ENCODE peak calls at places on chromosomes 3 and 15, in ten cellular contexts. H is right cardiac atrium; Q is psoas muscle; Z is heart right ventricle; T is mesenchymal stem cell; S is upper lobe of right lung; A is Panc1; D is keratinocyte; W is CD8-positive, alpha-beta T cell; N is CD8-positive, alpha-beta memory T cell. C is an unnamed sample.
A peak's percentile ranks its signal among the peaks of the same experiment; 100 is the strongest.

GRCh38 chr15:49135893-49136292 is 19.5 kb downstream of the COPS2 start:
- DNase-seq in H (no peak), Q (no peak), Z (no peak), T (peak; percentile 44), S (no peak), A (no peak), D (no peak), W (no peak), N (no peak), C (no peak)

GRCh38 chr15:57281357-57281756 is 94.9 kb upstream of the CGNL1 start:
- DNase-seq in H (no peak), Q (no peak), Z (no peak), T (no peak), S (no peak), A (no peak), D (no peak), W (no peak), N (no peak), C (no peak)

GRCh38 chr3:32157600-32158264 is 51.3 kb downstream of the GPD1L start:
- DNase-seq in H (no peak), Q (no peak), Z (no peak), T (no peak), S (no peak), A (no peak), D (no peak), W (no peak), N (no peak), C (no peak)

GRCh38 chr15:45361883-45362282 is 16.5 kb downstream of the GATM start:
- DNase-seq in H (no peak), Q (no peak), Z (no peak), T (no peak), S (no peak), A (no peak), D (no peak), W (no peak), N (no peak), C (no peak)

GRCh38 chr3:156390846-156391245 is 164.1 kb downstream of the SSR3 start:
- DNase-seq in H (no peak), Q (no peak), Z (no peak), T (no peak), S (no peak), A (no peak), D (no peak), W (no peak), N (no peak), C (no peak)

GRCh38 chr3:113255100-113255853 is 43.9 kb downstream of the BOC start:
- DNase-seq in H (no peak), Q (no peak), Z (no peak), T (no peak), S (no peak), A (no peak), D (no peak), W (no peak), N (no peak), C (no peak)

GRCh38 chr3:50388021-50388719 is 28.8 kb upstream of the TMEM115 start:
- DNase-seq in H (no peak), Q (no peak), Z (no peak), T (peak; percentile 10), S (no peak), A (no peak), D (no peak), W (no peak), N (no peak), C (no peak)

GRCh38 chr15:37773111-37773860 is 161.2 kb upstream of the TMCO5A start:
- DNase-seq in H (no peak), Q (no peak), Z (no peak), T (peak; percentile 65), S (no peak), A (no peak), D (no peak), W (no peak), N (no peak), C (no peak)

GRCh38 chr15:101810451-101810850 is 1.6 kb upstream of the OR4F15 start:
- DNase-seq in H (no peak), Q (no peak), Z (no peak), T (no peak), S (no peak), A (no peak), D (no peak), W (no peak), N (no peak), C (no peak)

GRCh38 chr3:464255-464654 is 267.7 kb downstream of the CHL1 start:
- DNase-seq in H (no peak), Q (no peak), Z (no peak), T (no peak), S (no peak), A (no peak), D (no peak), W (no peak), N (no peak), C (no peak)

GRCh38 chr3:17235311-17235710 is 350.6 kb downstream of the PLCL2 start:
- DNase-seq in H (no peak), Q (no peak), Z (no peak), T (no peak), S (no peak), A (no peak), D (no peak), W (no peak), N (no peak), C (no peak)

GRCh38 chr3:17239417-17239816 is 354.7 kb downstream of the PLCL2 start:
- DNase-seq in H (no peak), Q (no peak), Z (no peak), T (no peak), S (no peak), A (no peak), D (no peak), W (no peak), N (no peak), C (no peak)

GRCh38 chr3:17233398-17233800 is 348.6 kb downstream of the PLCL2 start:
- DNase-seq in H (no peak), Q (no peak), Z (peak; percentile 11), T (peak; percentile 61), S (no peak), A (peak; percentile 24), D (peak; percentile 40), W (peak; percentile 26), N (peak; percentile 55), C (no peak)

GRCh38 chr3:17234382-17234781 is 349.6 kb downstream of the PLCL2 start:
- DNase-seq in H (no peak), Q (no peak), Z (no peak), T (no peak), S (no peak), A (no peak), D (no peak), W (no peak), N (no peak), C (no peak)

GRCh38 chr3:17238029-17238428 is 353.3 kb downstream of the PLCL2 start:
- DNase-seq in H (no peak), Q (no peak), Z (no peak), T (no peak), S (no peak), A (no peak), D (no peak), W (no peak), N (no peak), C (no peak)
- H3K4me1 ChIP-seq in H (no peaks in the 10 kb centered on the region), Q (peaks cover 19% of the 10 kb centered on the region), Z (peaks cover 17% of the 10 kb centered on the region), T (no peaks in the 10 kb centered on the region), S (no peaks in the 10 kb centered on the region), A (no peaks in the 10 kb centered on the region), D (peaks cover 2% of the 10 kb centered on the region), W (peaks cover 20% of the 10 kb centered on the region), N (peaks cover 9% of the 10 kb centered on the region), C (no peaks in the 10 kb centered on the region)

DNA sequence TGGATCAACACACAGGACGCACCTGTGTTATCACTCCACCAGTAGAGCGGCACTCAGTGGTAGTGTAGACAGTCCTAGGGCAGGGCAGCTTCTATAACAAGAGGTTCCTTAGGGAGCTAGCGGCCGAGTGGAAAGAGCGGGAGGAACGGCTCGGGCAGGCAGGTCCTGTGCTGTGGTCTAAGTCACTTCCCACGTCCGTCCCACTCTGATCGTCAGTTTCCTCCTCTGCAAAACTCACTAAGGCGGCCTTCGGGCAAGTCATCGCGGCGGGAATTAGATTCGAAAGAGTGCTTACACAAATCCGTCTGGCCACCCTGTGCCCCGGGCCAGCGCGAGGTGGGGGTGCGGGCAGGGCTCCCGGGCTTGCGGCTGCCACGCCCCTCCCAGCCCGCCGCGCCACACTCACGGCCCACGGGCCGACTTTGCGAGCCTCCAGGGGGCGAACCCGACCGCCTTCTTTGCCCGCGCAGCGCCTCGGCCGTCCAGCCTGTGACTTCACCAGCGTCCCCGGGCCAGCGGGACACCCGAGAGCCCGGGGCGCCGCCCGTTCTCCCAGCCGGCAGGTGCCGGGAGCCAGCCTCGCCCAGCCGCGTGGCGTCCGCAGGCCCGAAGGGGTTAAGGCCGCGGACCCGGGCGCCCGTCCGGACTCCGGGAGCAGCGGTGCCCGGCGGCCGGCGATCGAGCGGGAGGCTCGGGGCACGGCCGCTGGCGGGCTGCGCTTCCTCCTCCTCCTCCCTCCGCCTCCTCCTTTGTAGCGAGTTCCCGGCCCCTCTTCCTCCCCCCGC is 426 bp upstream of the CORO2B start:
- DNase-seq in H (peak; percentile 87), Q (peak; percentile 89), Z (peak; percentile 74), T (peak; percentile 68), S (peak; percentile 82), A (no peak), D (no peak), W (peak; percentile 23), N (no peak), C (peak; percentile 55)
- H3K27ac ChIP-seq in H (peak overlapping the region; percentile 76), Q (peak overlapping the region; percentile 16), Z (peak overlapping the region; percentile 79), T (no peak overlapping the region), S (peak overlapping the region; percentile 58), A (no peak overlapping the region), D (no peak overlapping the region), W (no peak overlapping the region), N (no peak overlapping the region), C (peak overlapping the region; percentile 18)

GRCh38 chr15:39497759-39498565 is 82.9 kb upstream of the THBS1 start:
- DNase-seq in H (no peak), Q (no peak), Z (no peak), T (no peak), S (no peak), A (no peak), D (no peak), W (no peak), N (no peak), C (no peak)

GRCh38 chr15:39499151-39499550 is 81.7 kb upstream of the THBS1 start:
- DNase-seq in H (no peak), Q (no peak), Z (no peak), T (no peak), S (no peak), A (no peak), D (no peak), W (no peak), N (no peak), C (no peak)

GRCh38 chr15:39498642-39499041 is 82.2 kb upstream of the THBS1 start:
- DNase-seq in H (no peak), Q (no peak), Z (no peak), T (no peak), S (no peak), A (no peak), D (no peak), W (no peak), N (no peak), C (no peak)

GRCh38 chr15:39495871-39496459 is 84.9 kb upstream of the THBS1 start:
- DNase-seq in H (no peak), Q (no peak), Z (no peak), T (peak; percentile 47), S (no peak), A (no peak), D (no peak), W (no peak), N (no peak), C (no peak)

GRCh38 chr15:39497016-39497758 is 83.7 kb upstream of the THBS1 start:
- DNase-seq in H (no peak), Q (no peak), Z (no peak), T (no peak), S (no peak), A (no peak), D (no peak), W (no peak), N (no peak), C (no peak)
- H3K4me1 ChIP-seq in H (peaks cover 11% of the 10 kb centered on the region), Q (no peaks in the 10 kb centered on the region), Z (peaks cover 20% of the 10 kb centered on the region), T (peaks cover 18% of the 10 kb centered on the region), S (no peaks in the 10 kb centered on the region), A (no peaks in the 10 kb centered on the region), D (peaks cover 22% of the 10 kb centered on the region), W (no peaks in the 10 kb centered on the region), N (no peaks in the 10 kb centered on the region), C (no peaks in the 10 kb centered on the region)

GRCh38 chr3:27756877-27757276 is 34.8 kb upstream of the EOMES start:
- DNase-seq in H (no peak), Q (no peak), Z (no peak), T (no peak), S (no peak), A (no peak), D (peak; percentile 40), W (no peak), N (no peak), C (no peak)
- H3K27ac ChIP-seq in H (no peak overlapping the region), Q (no peak overlapping the region), Z (no peak overlapping the region), T (no peak overlapping the region), S (no peak overlapping the region), A (no peak overlapping the region), D (peak overlapping the region; percentile 55), W (no peak overlapping the region), N (no peak overlapping the region), C (no peak overlapping the region)

C was measured in left lung.